ENCODE peak calls at places on chromosomes 11 and 22, in six cellular contexts. M, Y, K, E, S and A are unnamed samples.

GRCh38 chr11:118841469-118842222 is 42.0 kb upstream of the CXCR5 start:
- DNase-seq in K (no peak), S (no peak), E (no peak), M (no peak), Y (no peak), A (no peak)

GRCh38 chr11:32062540-32062939 is 28.3 kb upstream of the RCN1 start:
- DNase-seq in E (no peak), Y (no peak), K (no peak), M (no peak), S (no peak), A (no peak)

GRCh38 chr11:101003468-101003867 is 126.1 kb downstream of the PGR start:
- DNase-seq in E (no peak), S (no peak), Y (no peak), K (no peak), M (no peak), A (no peak)

GRCh38 chr11:12376259-12376971 is 956 bp upstream of the PARVA start:
- DNase-seq in K (no peak), Y (no peak), E (no peak), M (peak; percentile 90), S (peak; percentile 96), A (peak; percentile 86)

GRCh38 chr22:29744902-29745301 is 21.9 kb downstream of the ZMAT5 start:
- DNase-seq in M (peak; percentile 14), K (no peak), Y (no peak), S (no peak), E (peak; percentile 57), A (no peak)

GRCh38 chr11:35935390-35935789 is 8.5 kb upstream of the LDLRAD3 start:
- DNase-seq in Y (no peak), K (no peak), E (no peak), S (no peak), M (no peak), A (no peak)

GRCh38 chr11:133029096-133029495 is 503.2 kb downstream of the OPCML start:
- DNase-seq in K (no peak), M (no peak), S (no peak), E (no peak), Y (no peak), A (no peak)

GRCh38 chr11:27795955-27796861 is 96.0 kb upstream of the BDNF start:
- DNase-seq in Y (no peak), S (no peak), K (no peak), E (no peak), M (no peak), A (no peak)

GRCh38 chr11:120208012-120208441 is 2.8 kb upstream of the OAF start:
- DNase-seq in E (no peak), S (no peak), Y (no peak), K (no peak), M (peak; percentile 44), A (no peak)

GRCh38 chr11:8015753-8016239 is 28.7 kb downstream of the EIF3F start:
- DNase-seq in E (no peak), S (peak; percentile 60), M (no peak), K (no peak), Y (peak; percentile 20), A (no peak)

GRCh38 chr11:68315581-68315920 is 3.2 kb downstream of the LRP5 start:
- DNase-seq in M (no peak), Y (no peak), K (no peak), S (no peak), E (no peak), A (no peak)

GRCh38 chr22:42284643-42285181 is 14.3 kb upstream of the TCF20 start:
- DNase-seq in M (no peak), S (no peak), E (no peak), Y (peak; percentile 52), K (no peak), A (no peak)

GRCh38 chr11:40188848-40189247 is 1270.6 kb downstream of the LRRC4C start:
- DNase-seq in E (peak; percentile 21), K (no peak), Y (no peak), S (no peak), M (no peak), A (no peak)

GRCh38 chr11:35009191-35009940 is 92.9 kb downstream of the PDHX start:
- DNase-seq in S (no peak), M (peak; percentile 76), E (no peak), K (peak; percentile 48), Y (no peak), A (peak; percentile 85)

GRCh38 chr11:70314730-70315129 is 44.2 kb downstream of the PPFIA1 start:
- DNase-seq in M (no peak), E (no peak), K (no peak), S (no peak), Y (no peak), A (no peak)

GRCh38 chr22:37508431-37508963 is 10.7 kb downstream of the CARD10 start:
- DNase-seq in M (no peak), Y (peak; percentile 70), S (no peak), E (no peak), K (no peak), A (no peak)

GRCh38 chr22:50705219-50705691 is 32.6 kb downstream of the SHANK3 start:
- DNase-seq in K (no peak), M (peak; percentile 89), Y (peak; percentile 69), S (no peak), E (no peak), A (peak; percentile 39)

GRCh38 chr11:118401880-118402590 is 629 bp downstream of the ATP5MG start:
- DNase-seq in K (no peak), Y (no peak), E (no peak), S (no peak), M (peak; percentile 94), A (no peak)

GRCh38 chr11:105609832-105610781 is at the start of gene GRIA4:
- DNase-seq in S (no peak), M (peak; percentile 65), K (no peak), Y (peak; percentile 64), E (peak; percentile 43), A (no peak)

GRCh38 chr11:18352581-18352980 is 30.2 kb downstream of the GTF2H1 start:
- DNase-seq in M (peak; percentile 24), S (no peak), K (no peak), E (no peak), Y (no peak), A (no peak)

GRCh38 chr11:118081241-118081958 is 4.5 kb downstream of the TMPRSS4 start:
- DNase-seq in S (no peak), K (no peak), Y (no peak), M (no peak), E (no peak), A (no peak)

GRCh38 chr11:76802151-76802550 is 19.0 kb downstream of the TSKU start:
- DNase-seq in K (no peak), S (peak; percentile 80), E (peak; percentile 2), M (no peak), Y (no peak), A (no peak)

GRCh38 chr11:18171377-18172000 is 1.1 kb upstream of the MRGPRX4 start:
- DNase-seq in K (no peak), S (no peak), E (no peak), M (peak; percentile 47), Y (no peak), A (no peak)

GRCh38 chr11:125842319-125842948 is 9.3 kb downstream of the PATE4 start:
- DNase-seq in K (no peak), Y (no peak), S (no peak), E (no peak), M (no peak), A (no peak)

GRCh38 chr11:94068764-94069163 is 47.6 kb downstream of the HEPHL1 start:
- DNase-seq in S (no peak), E (no peak), K (no peak), Y (no peak), M (no peak), A (no peak)

GRCh38 chr11:55793321-55793720 is 2.0 kb upstream of the OR5D14 start:
- DNase-seq in Y (no peak), E (no peak), M (no peak), K (no peak), S (no peak), A (no peak)
- H3K9me3 ChIP-seq in Y (no peaks in the 10 kb centered on the region), E (no peaks in the 10 kb centered on the region), M (peaks cover 7% of the 10 kb centered on the region), K (peaks cover 2% of the 10 kb centered on the region), S (no peaks in the 10 kb centered on the region), A (no peaks in the 10 kb centered on the region)

GRCh38 chr11:804599-804964 is 449 bp downstream of the PIDD1 start:
- DNase-seq in K (no peak), S (no peak), M (no peak), E (no peak), Y (no peak), A (no peak)
- H3K27ac ChIP-seq in K (peak overlapping the region; percentile 58), S (peak overlapping the region; percentile 88), M (no peak overlapping the region), E (peak overlapping the region; percentile 95), Y (peak overlapping the region; percentile 93), A (peak overlapping the region; percentile 84)

GRCh38 chr11:2988996-2989395 is 3.1 kb downstream of the NAP1L4 start:
- DNase-seq in K (no peak), M (no peak), Y (no peak), E (no peak), S (no peak), A (no peak)

GRCh38 chr11:2987881-2988280 is 4.2 kb downstream of the NAP1L4 start:
- DNase-seq in K (no peak), Y (no peak), E (no peak), M (no peak), S (no peak), A (no peak)

GRCh38 chr11:2988361-2988762 is 3.8 kb downstream of the NAP1L4 start:
- DNase-seq in M (no peak), K (no peak), S (no peak), Y (no peak), E (no peak), A (no peak)

GRCh38 chr11:2990617-2991476 is 1.3 kb downstream of the NAP1L4 start:
- DNase-seq in M (no peak), E (no peak), S (no peak), K (no peak), Y (no peak), A (no peak)

DNA sequence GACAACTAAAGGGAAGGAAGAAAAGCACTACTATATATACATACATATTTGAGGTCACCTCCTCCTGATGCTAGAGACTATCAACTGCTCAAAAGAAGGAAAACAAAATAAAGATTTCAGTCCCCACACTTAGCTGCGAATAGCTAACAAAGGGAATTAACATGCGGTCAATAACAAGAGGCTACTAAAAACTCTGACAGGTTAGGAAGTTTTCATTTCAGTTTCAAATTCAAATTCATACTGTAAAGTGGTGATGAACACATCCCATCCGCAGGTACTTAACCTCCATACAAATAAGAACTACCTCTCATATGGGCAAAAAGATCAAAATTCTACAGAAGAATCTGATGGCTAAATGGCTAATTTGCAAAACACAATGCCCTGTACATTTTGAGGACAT is 2.6 kb downstream of the NAP1L4 start:
- DNase-seq in K (no peak), E (no peak), S (no peak), M (no peak), Y (no peak), A (no peak)
- H3K4me3 ChIP-seq in K (no peak overlapping the region), E (no peak overlapping the region), S (peak overlapping the region; percentile 75), M (peak overlapping the region; percentile 87), Y (peak overlapping the region; percentile 90), A (no peak overlapping the region)

DNA sequence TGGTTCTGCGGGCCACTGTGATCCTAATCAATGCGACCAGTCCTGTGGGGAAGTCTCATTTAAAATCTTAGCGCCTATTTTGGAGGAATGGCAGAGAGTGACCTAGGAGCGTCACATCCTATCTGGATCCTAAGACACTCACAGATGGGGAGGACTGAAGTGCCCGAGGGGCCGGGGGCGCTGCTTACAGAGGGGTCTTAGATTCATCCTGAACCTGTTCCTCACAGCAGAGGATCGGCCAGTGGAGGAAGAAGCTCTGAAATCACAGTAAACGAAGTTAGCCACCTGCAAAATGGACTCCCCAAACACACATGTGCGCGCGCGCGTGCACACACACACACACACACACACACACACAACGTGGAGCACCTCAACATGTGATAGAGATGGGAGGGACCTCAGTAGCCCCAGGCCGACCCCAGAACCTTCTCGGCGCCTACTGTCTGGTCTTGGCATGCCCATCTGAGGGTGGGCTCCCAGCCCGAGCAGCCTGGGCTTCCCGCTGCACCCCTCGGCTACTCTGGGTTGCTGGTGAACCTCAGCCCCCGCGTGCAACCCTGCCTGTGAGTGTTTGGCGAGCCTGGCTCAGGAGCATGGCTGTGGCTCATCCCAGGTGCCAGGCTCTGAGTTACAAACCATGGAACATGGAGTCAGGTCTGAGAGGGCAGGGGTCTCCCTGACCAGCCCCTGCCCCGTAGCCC is 613.3 kb downstream of the TBC1D22A start:
- DNase-seq in S (no peak), K (no peak), E (no peak), Y (peak; percentile 44), M (no peak), A (no peak)
- H3K9me3 ChIP-seq in S (no peaks in the 10 kb centered on the region), K (no peaks in the 10 kb centered on the region), E (no peaks in the 10 kb centered on the region), Y (no peaks in the 10 kb centered on the region), M (no peaks in the 10 kb centered on the region), A (no peaks in the 10 kb centered on the region)